ENCODE peak calls at places on chromosomes 13 and 19, in eight cellular contexts. One of them, this sample, is unnamed.

GRCh38 chr19:38544569-38545315 is 73.0 kb downstream of the MAP4K1 start:
- DNase-seq in neural progenitor cell: peak; percentile 64
- DNase-seq in left ventricle myocardium inferior: no peak
- DNase-seq in tibial nerve: no peak
- DNase-seq in breast epithelium: no peak
- DNase-seq in tibial artery: no peak
- DNase-seq in stomach: no peak
- DNase-seq in kidney: no peak
- DNase-seq in this sample: no peak

GRCh38 chr19:32908641-32909190 is 39.1 kb upstream of the SLC7A9 start:
- DNase-seq in left ventricle myocardium inferior: no peak
- DNase-seq in neural progenitor cell: no peak
- DNase-seq in breast epithelium: peak; percentile 31
- DNase-seq in kidney: no peak
- DNase-seq in stomach: no peak
- DNase-seq in tibial nerve: no peak
- DNase-seq in tibial artery: no peak
- DNase-seq in this sample: no peak

GRCh38 chr13:81406022-81406421 is 1065.1 kb upstream of the SPRY2 start:
- DNase-seq in kidney: no peak
- DNase-seq in stomach: no peak
- DNase-seq in tibial nerve: no peak
- DNase-seq in breast epithelium: no peak
- DNase-seq in tibial artery: no peak
- DNase-seq in left ventricle myocardium inferior: no peak
- DNase-seq in neural progenitor cell: no peak
- DNase-seq in this sample: no peak

GRCh38 chr19:12365094-12365371 is 450 bp downstream of the ZNF442 start:
- DNase-seq in left ventricle myocardium inferior: no peak
- DNase-seq in stomach: peak; percentile 30
- DNase-seq in tibial artery: peak; percentile 31
- DNase-seq in tibial nerve: no peak
- DNase-seq in kidney: no peak
- DNase-seq in neural progenitor cell: no peak
- DNase-seq in breast epithelium: peak; percentile 28
- DNase-seq in this sample: peak; percentile 16

GRCh38 chr13:63184693-63185092 is 1769.0 kb upstream of the PCDH20 start:
- DNase-seq in kidney: no peak
- DNase-seq in tibial nerve: no peak
- DNase-seq in neural progenitor cell: peak; percentile 40
- DNase-seq in left ventricle myocardium inferior: no peak
- DNase-seq in breast epithelium: no peak
- DNase-seq in tibial artery: no peak
- DNase-seq in stomach: no peak
- DNase-seq in this sample: no peak

GRCh38 chr13:97278395-97279078 is 56.4 kb downstream of the MBNL2 start:
- DNase-seq in left ventricle myocardium inferior: no peak
- DNase-seq in stomach: no peak
- DNase-seq in tibial nerve: no peak
- DNase-seq in breast epithelium: no peak
- DNase-seq in tibial artery: no peak
- DNase-seq in neural progenitor cell: no peak
- DNase-seq in kidney: no peak
- DNase-seq in this sample: no peak

GRCh38 chr13:109818891-109819290 is 32.5 kb upstream of the IRS2 start:
- DNase-seq in left ventricle myocardium inferior: no peak
- DNase-seq in neural progenitor cell: no peak
- DNase-seq in breast epithelium: no peak
- DNase-seq in stomach: no peak
- DNase-seq in tibial artery: no peak
- DNase-seq in tibial nerve: no peak
- DNase-seq in kidney: no peak
- DNase-seq in this sample: no peak

GRCh38 chr13:23609414-23610186 is 39.4 kb downstream of the TNFRSF19 start:
- DNase-seq in left ventricle myocardium inferior: no peak
- DNase-seq in neural progenitor cell: no peak
- DNase-seq in tibial nerve: peak; percentile 33
- DNase-seq in kidney: no peak
- DNase-seq in breast epithelium: no peak
- DNase-seq in tibial artery: peak; percentile 47
- DNase-seq in stomach: no peak
- DNase-seq in this sample: peak; percentile 40

GRCh38 chr13:111184685-111185401 is 69.7 kb downstream of the ARHGEF7 start:
- DNase-seq in breast epithelium: no peak
- DNase-seq in stomach: no peak
- DNase-seq in tibial artery: no peak
- DNase-seq in neural progenitor cell: no peak
- DNase-seq in tibial nerve: no peak
- DNase-seq in left ventricle myocardium inferior: no peak
- DNase-seq in kidney: no peak
- DNase-seq in this sample: no peak

GRCh38 chr19:5624154-5624663 is 1.3 kb downstream of the SAFB start:
- DNase-seq in breast epithelium: peak; percentile 27
- DNase-seq in stomach: peak; percentile 69
- DNase-seq in tibial nerve: peak; percentile 23
- DNase-seq in neural progenitor cell: peak; percentile 39
- DNase-seq in tibial artery: peak; percentile 55
- DNase-seq in left ventricle myocardium inferior: peak; percentile 40
- DNase-seq in kidney: no peak
- DNase-seq in this sample: peak; percentile 22

GRCh38 chr19:504634-505033 is 2.7 kb upstream of the TPGS1 start:
- DNase-seq in left ventricle myocardium inferior: no peak
- DNase-seq in kidney: no peak
- DNase-seq in tibial artery: no peak
- DNase-seq in stomach: no peak
- DNase-seq in breast epithelium: no peak
- DNase-seq in tibial nerve: no peak
- DNase-seq in neural progenitor cell: no peak
- DNase-seq in this sample: no peak

GRCh38 chr19:48565090-48565489 is 13.1 kb downstream of the SULT2B1 start:
- DNase-seq in breast epithelium: no peak
- DNase-seq in neural progenitor cell: no peak
- DNase-seq in stomach: no peak
- DNase-seq in tibial nerve: no peak
- DNase-seq in kidney: no peak
- DNase-seq in left ventricle myocardium inferior: no peak
- DNase-seq in tibial artery: no peak
- DNase-seq in this sample: no peak

GRCh38 chr13:60701919-60702318 is 304.9 kb downstream of the TDRD3 start:
- DNase-seq in kidney: no peak
- DNase-seq in tibial artery: no peak
- DNase-seq in stomach: no peak
- DNase-seq in tibial nerve: no peak
- DNase-seq in left ventricle myocardium inferior: no peak
- DNase-seq in breast epithelium: no peak
- DNase-seq in neural progenitor cell: peak; percentile 19
- DNase-seq in this sample: no peak

GRCh38 chr13:41765813-41766212 is 195.1 kb downstream of the VWA8 start:
- DNase-seq in tibial nerve: no peak
- DNase-seq in tibial artery: no peak
- DNase-seq in stomach: no peak
- DNase-seq in left ventricle myocardium inferior: no peak
- DNase-seq in breast epithelium: no peak
- DNase-seq in neural progenitor cell: no peak
- DNase-seq in kidney: no peak
- DNase-seq in this sample: no peak

GRCh38 chr19:47781590-47782318 is 3.3 kb downstream of the SELENOW start:
- DNase-seq in stomach: peak; percentile 35
- DNase-seq in tibial artery: peak; percentile 81
- DNase-seq in tibial nerve: peak; percentile 47
- DNase-seq in neural progenitor cell: no peak
- DNase-seq in breast epithelium: peak; percentile 45
- DNase-seq in kidney: no peak
- DNase-seq in left ventricle myocardium inferior: peak; percentile 50
- DNase-seq in this sample: peak; percentile 69

GRCh38 chr13:19618925-19619324 is 14.5 kb upstream of the MPHOSPH8 start:
- DNase-seq in breast epithelium: no peak
- DNase-seq in left ventricle myocardium inferior: no peak
- DNase-seq in tibial nerve: no peak
- DNase-seq in tibial artery: no peak
- DNase-seq in stomach: no peak
- DNase-seq in neural progenitor cell: peak; percentile 36
- DNase-seq in kidney: no peak
- DNase-seq in this sample: no peak

GRCh38 chr19:3708207-3708931 is at the start of gene TJP3:
- DNase-seq in breast epithelium: peak; percentile 79
- DNase-seq in left ventricle myocardium inferior: no peak
- DNase-seq in tibial artery: no peak
- DNase-seq in neural progenitor cell: no peak
- DNase-seq in tibial nerve: no peak
- DNase-seq in stomach: peak; percentile 85
- DNase-seq in kidney: peak; percentile 84
- DNase-seq in this sample: no peak

DNA sequence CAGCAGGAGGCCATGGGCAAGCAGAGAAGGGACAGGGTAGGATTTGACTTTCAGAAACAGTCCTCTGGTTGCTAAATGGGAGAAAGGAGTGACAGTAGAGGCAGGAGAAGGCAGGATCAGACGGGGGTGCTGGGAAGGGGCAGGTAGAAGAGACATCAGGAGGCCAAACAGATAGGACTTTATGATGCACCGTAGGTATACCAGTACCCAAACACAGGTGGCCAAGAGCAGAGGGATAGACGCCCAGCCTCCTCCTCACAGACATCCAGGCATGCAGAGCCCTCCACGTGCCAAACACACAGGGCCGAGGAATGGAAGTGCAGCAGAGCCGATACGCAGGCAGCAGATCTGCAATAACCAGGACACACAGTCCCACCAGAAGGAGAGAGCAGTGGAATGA is 1.3 kb upstream of the AXL start:
- DNase-seq in tibial artery: no peak
- DNase-seq in breast epithelium: no peak
- DNase-seq in tibial nerve: no peak
- DNase-seq in neural progenitor cell: no peak
- DNase-seq in kidney: no peak
- DNase-seq in left ventricle myocardium inferior: no peak
- DNase-seq in stomach: no peak
- DNase-seq in this sample: no peak
- H3K4me1 ChIP-seq in tibial artery: peaks cover 47% of the 10 kb centered on the region
- H3K4me1 ChIP-seq in breast epithelium: no peaks in the 10 kb centered on the region
- H3K4me1 ChIP-seq in tibial nerve: no peaks in the 10 kb centered on the region
- H3K4me1 ChIP-seq in neural progenitor cell: peaks cover 6% of the 10 kb centered on the region
- H3K4me1 ChIP-seq in kidney: no peaks in the 10 kb centered on the region
- H3K4me1 ChIP-seq in left ventricle myocardium inferior: peaks cover 29% of the 10 kb centered on the region
- H3K4me1 ChIP-seq in stomach: peaks cover 32% of the 10 kb centered on the region
- H3K4me1 ChIP-seq in this sample: no peaks in the 10 kb centered on the region

GRCh38 chr13:101258509-101258908 is 157.8 kb downstream of the NALCN start:
- DNase-seq in kidney: no peak
- DNase-seq in neural progenitor cell: no peak
- DNase-seq in left ventricle myocardium inferior: no peak
- DNase-seq in tibial artery: no peak
- DNase-seq in stomach: no peak
- DNase-seq in breast epithelium: no peak
- DNase-seq in tibial nerve: no peak
- DNase-seq in this sample: no peak
- H3K4me3 ChIP-seq in kidney: no peak overlapping the region
- H3K4me3 ChIP-seq in neural progenitor cell: no peak overlapping the region
- H3K4me3 ChIP-seq in left ventricle myocardium inferior: no peak overlapping the region
- H3K4me3 ChIP-seq in tibial artery: no peak overlapping the region
- H3K4me3 ChIP-seq in stomach: no peak overlapping the region
- H3K4me3 ChIP-seq in breast epithelium: no peak overlapping the region
- H3K4me3 ChIP-seq in tibial nerve: no peak overlapping the region
- H3K4me3 ChIP-seq in this sample: no peak overlapping the region

GRCh38 chr19:2478324-2478755 is 2.4 kb downstream of the GADD45B start:
- DNase-seq in stomach: peak; percentile 82
- DNase-seq in tibial artery: peak; percentile 87
- DNase-seq in breast epithelium: peak; percentile 89
- DNase-seq in tibial nerve: peak; percentile 65
- DNase-seq in left ventricle myocardium inferior: peak; percentile 61
- DNase-seq in kidney: peak; percentile 89
- DNase-seq in neural progenitor cell: peak; percentile 76
- DNase-seq in this sample: peak; percentile 53
- TF ChIP-seq CTCF in stomach: no peak
- TF ChIP-seq CTCF in tibial artery: peak; percentile 41
- TF ChIP-seq CTCF in breast epithelium: peak; percentile 73
- TF ChIP-seq CTCF in tibial nerve: peak; percentile 47
- TF ChIP-seq CTCF in left ventricle myocardium inferior: peak; percentile 29
- TF ChIP-seq CTCF in kidney: peak; percentile 23
- TF ChIP-seq CTCF in neural progenitor cell: peak; percentile 29
- TF ChIP-seq CTCF in this sample: no peak

DNA sequence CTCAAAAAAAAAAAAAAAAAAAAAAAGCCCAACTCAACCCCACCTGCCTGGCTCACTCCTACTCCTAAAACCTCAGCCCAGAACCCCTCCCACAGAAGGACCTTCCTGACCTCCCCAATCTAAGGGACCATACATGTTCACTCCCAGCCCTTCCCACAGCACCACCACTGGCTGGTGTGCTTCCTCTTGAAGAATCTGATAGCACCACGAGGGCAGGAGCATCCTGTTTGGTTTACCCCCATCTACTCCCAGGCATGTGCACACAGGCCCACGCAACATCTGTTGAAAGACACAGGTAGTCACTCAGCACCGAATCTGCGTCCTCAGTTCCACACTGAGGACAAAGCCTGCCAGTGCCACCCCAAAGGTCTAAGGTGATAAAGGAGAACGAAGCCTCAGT is 8.2 kb downstream of the LATS2 start:
- DNase-seq in neural progenitor cell: no peak
- DNase-seq in kidney: peak; percentile 40
- DNase-seq in tibial artery: peak; percentile 17
- DNase-seq in stomach: no peak
- DNase-seq in left ventricle myocardium inferior: no peak
- DNase-seq in tibial nerve: no peak
- DNase-seq in breast epithelium: no peak
- DNase-seq in this sample: no peak
- H3K4me1 ChIP-seq in neural progenitor cell: peaks cover 4% of the 10 kb centered on the region
- H3K4me1 ChIP-seq in kidney: peaks cover 25% of the 10 kb centered on the region
- H3K4me1 ChIP-seq in tibial artery: peaks cover 100% of the 10 kb centered on the region
- H3K4me1 ChIP-seq in stomach: peaks cover 77% of the 10 kb centered on the region
- H3K4me1 ChIP-seq in left ventricle myocardium inferior: peaks cover 100% of the 10 kb centered on the region
- H3K4me1 ChIP-seq in tibial nerve: no peaks in the 10 kb centered on the region
- H3K4me1 ChIP-seq in breast epithelium: no peaks in the 10 kb centered on the region
- H3K4me1 ChIP-seq in this sample: peaks cover 69% of the 10 kb centered on the region

DNA sequence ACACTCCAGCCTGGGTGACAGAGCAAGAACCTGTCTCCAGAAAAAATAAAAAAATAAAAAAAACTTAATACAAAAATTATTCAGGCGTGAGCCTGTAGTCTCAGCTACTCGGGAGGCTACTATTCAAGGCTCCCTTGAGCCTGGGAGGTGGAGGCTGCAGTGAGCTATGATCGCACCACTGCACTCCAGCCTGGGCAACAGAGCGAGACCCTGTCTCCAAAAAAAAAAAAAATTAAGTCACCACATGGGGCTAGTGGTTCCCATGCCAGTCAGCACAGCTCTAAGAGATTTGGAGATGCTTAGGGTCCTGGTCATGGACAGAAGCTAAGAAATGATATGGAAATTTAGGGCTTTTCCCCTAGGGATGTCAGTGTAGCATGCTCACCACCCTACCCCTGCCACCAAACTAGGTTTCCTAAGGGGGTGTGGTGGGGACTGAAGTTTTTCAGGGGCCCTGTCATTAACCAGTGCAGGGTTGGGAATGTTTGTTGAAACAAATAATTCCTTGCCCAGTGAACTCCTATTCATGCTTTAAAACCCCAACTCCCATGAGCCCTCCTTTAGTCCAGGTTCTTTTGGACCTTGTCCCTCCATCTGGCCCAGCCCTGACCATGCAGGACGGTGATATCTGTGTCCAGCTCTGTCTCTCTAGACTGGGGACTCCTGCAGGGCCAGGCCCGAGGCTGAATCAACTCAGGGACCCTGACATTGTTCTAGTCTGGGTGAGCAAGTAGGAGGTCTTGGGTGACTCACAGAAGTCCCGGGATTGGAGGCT is 1.8 kb downstream of the FCHO1 start:
- DNase-seq in stomach: no peak
- DNase-seq in breast epithelium: no peak
- DNase-seq in left ventricle myocardium inferior: no peak
- DNase-seq in tibial nerve: no peak
- DNase-seq in kidney: no peak
- DNase-seq in tibial artery: no peak
- DNase-seq in neural progenitor cell: no peak
- DNase-seq in this sample: no peak
- H3K4me3 ChIP-seq in stomach: no peak overlapping the region
- H3K4me3 ChIP-seq in breast epithelium: no peak overlapping the region
- H3K4me3 ChIP-seq in left ventricle myocardium inferior: no peak overlapping the region
- H3K4me3 ChIP-seq in tibial nerve: no peak overlapping the region
- H3K4me3 ChIP-seq in kidney: no peak overlapping the region
- H3K4me3 ChIP-seq in tibial artery: no peak overlapping the region
- H3K4me3 ChIP-seq in neural progenitor cell: no peak overlapping the region
- H3K4me3 ChIP-seq in this sample: no peak overlapping the region

This sample was measured in heart right ventricle.